ENCODE peak calls at places on chromosomes 4 and X, in ten cellular contexts. One of them, this sample, is unnamed.
A peak's percentile ranks its signal among the peaks of the same experiment; 100 is the strongest.

GRCh38 chr4:55758081-55758480 is 61.5 kb upstream of the EXOC1L start:
- DNase-seq in occipital lobe: no peak
- DNase-seq in activated T-helper 1 cell treated with Interleukin-2 at 50 U/mL for 16 hours: no peak
- DNase-seq in body of pancreas: no peak
- DNase-seq in mucosa of descending colon: no peak
- DNase-seq in astrocyte: no peak
- DNase-seq in iris pigment epithelial cell: no peak
- DNase-seq in neural crest cell: no peak
- DNase-seq in T-helper 9 cell: no peak
- DNase-seq in activated CD4-positive, CD25-positive, alpha-beta regulatory T cell: no peak
- DNase-seq in this sample: no peak

GRCh38 chr4:68372588-68372987 is 22.7 kb upstream of the YTHDC1 start:
- DNase-seq in occipital lobe: no peak
- DNase-seq in activated T-helper 1 cell treated with Interleukin-2 at 50 U/mL for 16 hours: no peak
- DNase-seq in body of pancreas: no peak
- DNase-seq in mucosa of descending colon: no peak
- DNase-seq in astrocyte: no peak
- DNase-seq in iris pigment epithelial cell: peak; percentile 33
- DNase-seq in neural crest cell: no peak
- DNase-seq in T-helper 9 cell: no peak
- DNase-seq in activated CD4-positive, CD25-positive, alpha-beta regulatory T cell: no peak
- DNase-seq in this sample: no peak

GRCh38 chr4:74632634-74633033 is 161.7 kb downstream of the BTC start:
- DNase-seq in occipital lobe: no peak
- DNase-seq in activated T-helper 1 cell treated with Interleukin-2 at 50 U/mL for 16 hours: no peak
- DNase-seq in body of pancreas: no peak
- DNase-seq in mucosa of descending colon: peak; percentile 33
- DNase-seq in astrocyte: peak; percentile 98
- DNase-seq in iris pigment epithelial cell: peak; percentile 100
- DNase-seq in neural crest cell: no peak
- DNase-seq in T-helper 9 cell: no peak
- DNase-seq in activated CD4-positive, CD25-positive, alpha-beta regulatory T cell: no peak
- DNase-seq in this sample: no peak

GRCh38 chr4:182533948-182534347 is 290.7 kb downstream of the TENM3 start:
- DNase-seq in occipital lobe: no peak
- DNase-seq in activated T-helper 1 cell treated with Interleukin-2 at 50 U/mL for 16 hours: no peak
- DNase-seq in body of pancreas: no peak
- DNase-seq in mucosa of descending colon: no peak
- DNase-seq in astrocyte: peak; percentile 69
- DNase-seq in iris pigment epithelial cell: peak; percentile 85
- DNase-seq in neural crest cell: no peak
- DNase-seq in T-helper 9 cell: no peak
- DNase-seq in activated CD4-positive, CD25-positive, alpha-beta regulatory T cell: no peak
- DNase-seq in this sample: no peak

GRCh38 chrX:44621088-44621487 is 78.4 kb upstream of the FUNDC1 start:
- DNase-seq in occipital lobe: no peak
- DNase-seq in activated T-helper 1 cell treated with Interleukin-2 at 50 U/mL for 16 hours: no peak
- DNase-seq in body of pancreas: no peak
- DNase-seq in mucosa of descending colon: peak; percentile 40
- DNase-seq in astrocyte: no peak
- DNase-seq in iris pigment epithelial cell: no peak
- DNase-seq in neural crest cell: no peak
- DNase-seq in T-helper 9 cell: no peak
- DNase-seq in activated CD4-positive, CD25-positive, alpha-beta regulatory T cell: no peak
- DNase-seq in this sample: no peak

GRCh38 chr4:56655209-56655626 is 25.9 kb downstream of the HOPX start:
- DNase-seq in occipital lobe: peak; percentile 53
- DNase-seq in activated T-helper 1 cell treated with Interleukin-2 at 50 U/mL for 16 hours: no peak
- DNase-seq in body of pancreas: no peak
- DNase-seq in mucosa of descending colon: peak; percentile 25
- DNase-seq in astrocyte: peak; percentile 18
- DNase-seq in iris pigment epithelial cell: peak; percentile 30
- DNase-seq in neural crest cell: peak; percentile 18
- DNase-seq in T-helper 9 cell: peak; percentile 3
- DNase-seq in activated CD4-positive, CD25-positive, alpha-beta regulatory T cell: no peak
- DNase-seq in this sample: no peak

GRCh38 chr4:180688480-180688879 is 1554.7 kb upstream of the TENM3 start:
- DNase-seq in occipital lobe: no peak
- DNase-seq in activated T-helper 1 cell treated with Interleukin-2 at 50 U/mL for 16 hours: no peak
- DNase-seq in body of pancreas: no peak
- DNase-seq in mucosa of descending colon: no peak
- DNase-seq in astrocyte: no peak
- DNase-seq in iris pigment epithelial cell: peak; percentile 28
- DNase-seq in neural crest cell: no peak
- DNase-seq in T-helper 9 cell: no peak
- DNase-seq in activated CD4-positive, CD25-positive, alpha-beta regulatory T cell: no peak
- DNase-seq in this sample: no peak

GRCh38 chr4:118327554-118328241 is 25.1 kb downstream of the PRSS12 start:
- DNase-seq in occipital lobe: no peak
- DNase-seq in activated T-helper 1 cell treated with Interleukin-2 at 50 U/mL for 16 hours: no peak
- DNase-seq in body of pancreas: no peak
- DNase-seq in mucosa of descending colon: no peak
- DNase-seq in astrocyte: no peak
- DNase-seq in iris pigment epithelial cell: no peak
- DNase-seq in neural crest cell: no peak
- DNase-seq in T-helper 9 cell: no peak
- DNase-seq in activated CD4-positive, CD25-positive, alpha-beta regulatory T cell: no peak
- DNase-seq in this sample: no peak

GRCh38 chr4:98758182-98758581 is 99.8 kb upstream of the TSPAN5 start:
- DNase-seq in occipital lobe: no peak
- DNase-seq in activated T-helper 1 cell treated with Interleukin-2 at 50 U/mL for 16 hours: no peak
- DNase-seq in body of pancreas: no peak
- DNase-seq in mucosa of descending colon: no peak
- DNase-seq in astrocyte: no peak
- DNase-seq in iris pigment epithelial cell: no peak
- DNase-seq in neural crest cell: no peak
- DNase-seq in T-helper 9 cell: no peak
- DNase-seq in activated CD4-positive, CD25-positive, alpha-beta regulatory T cell: no peak
- DNase-seq in this sample: no peak

GRCh38 chr4:119785963-119786362 is 157.4 kb upstream of the PDE5A start:
- DNase-seq in occipital lobe: no peak
- DNase-seq in activated T-helper 1 cell treated with Interleukin-2 at 50 U/mL for 16 hours: no peak
- DNase-seq in body of pancreas: peak; percentile 21
- DNase-seq in mucosa of descending colon: peak; percentile 74
- DNase-seq in astrocyte: peak; percentile 10
- DNase-seq in iris pigment epithelial cell: peak; percentile 36
- DNase-seq in neural crest cell: no peak
- DNase-seq in T-helper 9 cell: no peak
- DNase-seq in activated CD4-positive, CD25-positive, alpha-beta regulatory T cell: no peak
- DNase-seq in this sample: no peak

This sample was measured in T-helper 22 cell.